ENCODE peak calls at places on chromosome 21, in seven cellular contexts. N is RPMI7951; D is EL; R is psoas muscle; S is Caki2; E is stimulated activated CD4-positive, alpha-beta T cell treated with anti-CD3 and anti-CD28 coated beads, TNF-alpha, amount 100 ng/mL, for 4 hours; H is NCI-H2029. K is an unnamed sample.

GRCh38 chr21:29725025-29725736 is 214.6 kb downstream of the GRIK1 start:
- DNase-seq in D (no peak), E (no peak), H (no peak), N (no peak), R (no peak), S (no peak), K (no peak)

GRCh38 chr21:22758478-22758877 is 1760.3 kb downstream of the NCAM2 start:
- DNase-seq in R (no peak), S (peak), N (peak), E (no peak), H (no peak), D (no peak), K (no peak)

GRCh38 chr21:35179990-35180557 is 131.0 kb upstream of the RUNX1 start:
- DNase-seq in E (no peak), H (no peak), R (no peak), S (no peak), N (peak), D (peak), K (no peak)

GRCh38 chr21:46459356-46460112 is 843 bp downstream of the DIP2A start:
- DNase-seq in R (peak), D (peak), H (no peak), E (no peak), S (no peak), N (peak), K (no peak)

GRCh38 chr21:33229099-33229775 is 501 bp upstream of the IFNAR2 start:
- DNase-seq in R (no peak), E (no peak), H (no peak), D (no peak), S (no peak), N (no peak), K (no peak)

GRCh38 chr21:25961042-25961441 is 209.5 kb downstream of the APP start:
- DNase-seq in N (no peak), R (no peak), E (no peak), H (no peak), S (no peak), D (no peak), K (no peak)

GRCh38 chr21:36297938-36298572 is 21.9 kb upstream of the MORC3 start:
- DNase-seq in N (peak), S (no peak), D (peak), R (peak), E (peak), H (peak), K (no peak)

GRCh38 chr21:38914531-38915385 is 109.0 kb downstream of the ETS2 start:
- DNase-seq in D (no peak), S (no peak), R (no peak), N (no peak), E (no peak), H (peak), K (no peak)

GRCh38 chr21:28601708-28602107 is 391.0 kb downstream of the LTN1 start:
- DNase-seq in H (no peak), D (no peak), S (no peak), R (no peak), E (no peak), N (no peak), K (no peak)

GRCh38 chr21:39000496-39000895 is 182.8 kb downstream of the PSMG1 start:
- DNase-seq in H (no peak), N (peak), R (no peak), S (no peak), D (no peak), E (no peak), K (no peak)

K was measured in GOT3.